ENCODE peak calls at places on chromosomes 3 and 15, in four cellular contexts. One of them, this sample, is unnamed.

GRCh38 chr3:25457642-25458419 is 29.8 kb downstream of the RARB start:
- DNase-seq in SK-N-MC: no peak
- DNase-seq in heart right ventricle: no peak
- DNase-seq in neuronal stem cell: no peak
- DNase-seq in this sample: no peak

GRCh38 chr3:27578032-27578431 is 93.8 kb upstream of the SLC4A7 start:
- DNase-seq in neuronal stem cell: no peak
- DNase-seq in heart right ventricle: no peak
- DNase-seq in SK-N-MC: no peak
- DNase-seq in this sample: no peak

GRCh38 chr15:57596301-57596855 is 4.7 kb downstream of the MYZAP start:
- DNase-seq in heart right ventricle: no peak
- DNase-seq in SK-N-MC: no peak
- DNase-seq in neuronal stem cell: no peak
- DNase-seq in this sample: no peak

GRCh38 chr3:113143353-113143752 is 68.0 kb upstream of the BOC start:
- DNase-seq in heart right ventricle: no peak
- DNase-seq in SK-N-MC: no peak
- DNase-seq in neuronal stem cell: no peak
- DNase-seq in this sample: no peak

GRCh38 chr3:113287818-113288648 is 76.7 kb downstream of the BOC start:
- DNase-seq in heart right ventricle: peak; percentile 70
- DNase-seq in neuronal stem cell: peak; percentile 68
- DNase-seq in SK-N-MC: no peak
- DNase-seq in this sample: peak; percentile 66

GRCh38 chr3:30704931-30705890 is 98.8 kb downstream of the TGFBR2 start:
- DNase-seq in heart right ventricle: no peak
- DNase-seq in neuronal stem cell: no peak
- DNase-seq in SK-N-MC: no peak
- DNase-seq in this sample: no peak

GRCh38 chr3:46724360-46724890 is 6.8 kb upstream of the PRSS50 start:
- DNase-seq in SK-N-MC: no peak
- DNase-seq in heart right ventricle: no peak
- DNase-seq in neuronal stem cell: no peak
- DNase-seq in this sample: no peak

GRCh38 chr3:99678023-99678422 is 39.6 kb downstream of the COL8A1 start:
- DNase-seq in SK-N-MC: no peak
- DNase-seq in heart right ventricle: peak; percentile 28
- DNase-seq in neuronal stem cell: no peak
- DNase-seq in this sample: peak; percentile 71

GRCh38 chr15:31318429-31318828 is 8.2 kb upstream of the KLF13 start:
- DNase-seq in heart right ventricle: no peak
- DNase-seq in SK-N-MC: no peak
- DNase-seq in neuronal stem cell: no peak
- DNase-seq in this sample: no peak

GRCh38 chr3:186930639-186931486 is 537 bp downstream of the ST6GAL1 start:
- DNase-seq in SK-N-MC: no peak
- DNase-seq in neuronal stem cell: peak; percentile 63
- DNase-seq in heart right ventricle: peak; percentile 78
- DNase-seq in this sample: peak; percentile 22

GRCh38 chr3:141782386-141782932 is 19.3 kb downstream of the GRK7 start:
- DNase-seq in neuronal stem cell: no peak
- DNase-seq in heart right ventricle: no peak
- DNase-seq in SK-N-MC: no peak
- DNase-seq in this sample: peak; percentile 12

GRCh38 chr3:172305974-172306373 is 142.3 kb downstream of the GHSR start:
- DNase-seq in heart right ventricle: no peak
- DNase-seq in neuronal stem cell: no peak
- DNase-seq in SK-N-MC: no peak
- DNase-seq in this sample: no peak

GRCh38 chr15:64133619-64134018 is 17.9 kb upstream of the SNX22 start:
- DNase-seq in heart right ventricle: no peak
- DNase-seq in SK-N-MC: no peak
- DNase-seq in neuronal stem cell: no peak
- DNase-seq in this sample: no peak

GRCh38 chr15:78998526-78998925 is 53.7 kb upstream of the CTSH start:
- DNase-seq in neuronal stem cell: no peak
- DNase-seq in heart right ventricle: no peak
- DNase-seq in SK-N-MC: no peak
- DNase-seq in this sample: no peak

GRCh38 chr15:85976986-85977385 is 102.7 kb upstream of the AGBL1 start:
- DNase-seq in SK-N-MC: no peak
- DNase-seq in neuronal stem cell: no peak
- DNase-seq in heart right ventricle: no peak
- DNase-seq in this sample: no peak

GRCh38 chr3:149339931-149340309 is 6.5 kb upstream of the TM4SF18 start:
- DNase-seq in neuronal stem cell: no peak
- DNase-seq in SK-N-MC: no peak
- DNase-seq in heart right ventricle: peak; percentile 89
- DNase-seq in this sample: peak; percentile 95